ENCODE peak calls at places on chromosomes 3 and 15, in six cellular contexts. One of them, this sample, is unnamed.

GRCh38 chr15:74334127-74334526 is 33.3 kb downstream of the CYP11A1 start:
- DNase-seq in HepG2: no peak
- DNase-seq in H1: no peak
- DNase-seq in HCT116: no peak
- DNase-seq in GM12878: no peak
- DNase-seq in NT2/D1: no peak
- DNase-seq in this sample: no peak

GRCh38 chr15:63405683-63406456 is 24.2 kb upstream of the CA12 start:
- DNase-seq in HepG2: no peak
- DNase-seq in H1: no peak
- DNase-seq in HCT116: no peak
- DNase-seq in GM12878: no peak
- DNase-seq in NT2/D1: no peak
- DNase-seq in this sample: no peak

GRCh38 chr15:58433597-58434333 is 2.0 kb downstream of the LIPC start:
- DNase-seq in HepG2: no peak
- DNase-seq in H1: no peak
- DNase-seq in HCT116: no peak
- DNase-seq in GM12878: no peak
- DNase-seq in NT2/D1: no peak
- DNase-seq in this sample: no peak

GRCh38 chr15:31487811-31488436 is 161.3 kb downstream of the KLF13 start:
- DNase-seq in HepG2: no peak
- DNase-seq in H1: no peak
- DNase-seq in HCT116: no peak
- DNase-seq in GM12878: peak
- DNase-seq in NT2/D1: no peak
- DNase-seq in this sample: no peak

GRCh38 chr3:6867269-6867668 is 6.4 kb downstream of the GRM7 start:
- DNase-seq in HepG2: no peak
- DNase-seq in H1: no peak
- DNase-seq in HCT116: no peak
- DNase-seq in GM12878: no peak
- DNase-seq in NT2/D1: no peak
- DNase-seq in this sample: no peak

GRCh38 chr15:71375934-71376333 is 260.7 kb downstream of the THSD4 start:
- DNase-seq in HepG2: no peak
- DNase-seq in H1: no peak
- DNase-seq in HCT116: no peak
- DNase-seq in GM12878: no peak
- DNase-seq in NT2/D1: no peak
- DNase-seq in this sample: no peak

GRCh38 chr3:53478921-53479664 is 15.3 kb upstream of the CACNA1D start:
- DNase-seq in HepG2: peak
- DNase-seq in H1: no peak
- DNase-seq in HCT116: no peak
- DNase-seq in GM12878: no peak
- DNase-seq in NT2/D1: no peak
- DNase-seq in this sample: no peak

GRCh38 chr15:44427756-44428724 is 611 bp downstream of the CTDSPL2 start:
- DNase-seq in HepG2: peak
- DNase-seq in H1: peak
- DNase-seq in HCT116: peak
- DNase-seq in GM12878: no peak
- DNase-seq in NT2/D1: peak
- DNase-seq in this sample: no peak

GRCh38 chr3:52915245-52915772 is 18.0 kb upstream of the STIMATE start:
- DNase-seq in HepG2: no peak
- DNase-seq in H1: no peak
- DNase-seq in HCT116: no peak
- DNase-seq in GM12878: no peak
- DNase-seq in NT2/D1: no peak
- DNase-seq in this sample: no peak

GRCh38 chr3:48369685-48370329 is 2.2 kb upstream of the FBXW12 start:
- DNase-seq in HepG2: no peak
- DNase-seq in H1: no peak
- DNase-seq in HCT116: no peak
- DNase-seq in GM12878: no peak
- DNase-seq in NT2/D1: no peak
- DNase-seq in this sample: no peak

GRCh38 chr3:121974601-121975111 is 47.4 kb downstream of the ILDR1 start:
- DNase-seq in HepG2: no peak
- DNase-seq in H1: no peak
- DNase-seq in HCT116: no peak
- DNase-seq in GM12878: no peak
- DNase-seq in NT2/D1: no peak
- DNase-seq in this sample: no peak

GRCh38 chr3:127286571-127287140 is 1.2 kb downstream of the PRR20G start:
- DNase-seq in HepG2: no peak
- DNase-seq in H1: no peak
- DNase-seq in HCT116: no peak
- DNase-seq in GM12878: no peak
- DNase-seq in NT2/D1: no peak
- DNase-seq in this sample: no peak

GRCh38 chr3:195247086-195247862 is 23.7 kb downstream of the XXYLT1 start:
- DNase-seq in HepG2: no peak
- DNase-seq in H1: no peak
- DNase-seq in HCT116: no peak
- DNase-seq in GM12878: no peak
- DNase-seq in NT2/D1: no peak
- DNase-seq in this sample: no peak

GRCh38 chr3:191502583-191502982 is 41.6 kb downstream of the PYDC2 start:
- DNase-seq in HepG2: peak
- DNase-seq in H1: no peak
- DNase-seq in HCT116: peak
- DNase-seq in GM12878: no peak
- DNase-seq in NT2/D1: no peak
- DNase-seq in this sample: peak

GRCh38 chr3:139772539-139773500 is 95.0 kb upstream of the NMNAT3 start:
- DNase-seq in HepG2: no peak
- DNase-seq in H1: no peak
- DNase-seq in HCT116: no peak
- DNase-seq in GM12878: no peak
- DNase-seq in NT2/D1: no peak
- DNase-seq in this sample: no peak

GRCh38 chr3:32614956-32615355 is 44.3 kb upstream of the DYNC1LI1 start:
- DNase-seq in HepG2: no peak
- DNase-seq in H1: no peak
- DNase-seq in HCT116: no peak
- DNase-seq in GM12878: no peak
- DNase-seq in NT2/D1: no peak
- DNase-seq in this sample: no peak

GRCh38 chr3:79424811-79425210 is 343.0 kb downstream of the ROBO1 start:
- DNase-seq in HepG2: no peak
- DNase-seq in H1: no peak
- DNase-seq in HCT116: no peak
- DNase-seq in GM12878: no peak
- DNase-seq in NT2/D1: no peak
- DNase-seq in this sample: no peak

GRCh38 chr15:95646484-95646883 is 684.0 kb upstream of the NR2F2 start:
- DNase-seq in HepG2: no peak
- DNase-seq in H1: no peak
- DNase-seq in HCT116: no peak
- DNase-seq in GM12878: no peak
- DNase-seq in NT2/D1: no peak
- DNase-seq in this sample: no peak

GRCh38 chr3:32510075-32510724 is 7.5 kb upstream of the CMTM6 start:
- DNase-seq in HepG2: peak
- DNase-seq in H1: no peak
- DNase-seq in HCT116: peak
- DNase-seq in GM12878: no peak
- DNase-seq in NT2/D1: peak
- DNase-seq in this sample: peak

GRCh38 chr15:58327958-58328357 is 103.8 kb upstream of the LIPC start:
- DNase-seq in HepG2: no peak
- DNase-seq in H1: no peak
- DNase-seq in HCT116: no peak
- DNase-seq in GM12878: no peak
- DNase-seq in NT2/D1: no peak
- DNase-seq in this sample: no peak

GRCh38 chr3:62548806-62549205 is 175.5 kb upstream of the FEZF2 start:
- DNase-seq in HepG2: no peak
- DNase-seq in H1: no peak
- DNase-seq in HCT116: no peak
- DNase-seq in GM12878: no peak
- DNase-seq in NT2/D1: no peak
- DNase-seq in this sample: no peak

GRCh38 chr15:76059320-76060097 is at the start of gene TMEM266:
- DNase-seq in HepG2: no peak
- DNase-seq in H1: no peak
- DNase-seq in HCT116: no peak
- DNase-seq in GM12878: no peak
- DNase-seq in NT2/D1: peak
- DNase-seq in this sample: peak

GRCh38 chr3:4898454-4899313 is 80.6 kb upstream of the BHLHE40 start:
- DNase-seq in HepG2: no peak
- DNase-seq in H1: no peak
- DNase-seq in HCT116: peak
- DNase-seq in GM12878: peak
- DNase-seq in NT2/D1: no peak
- DNase-seq in this sample: peak

GRCh38 chr15:74240002-74240568 is 4.0 kb downstream of the CCDC33 start:
- DNase-seq in HepG2: peak
- DNase-seq in H1: no peak
- DNase-seq in HCT116: peak
- DNase-seq in GM12878: no peak
- DNase-seq in NT2/D1: no peak
- DNase-seq in this sample: no peak

GRCh38 chr15:81950841-81951414 is 94.9 kb downstream of the MEX3B start:
- DNase-seq in HepG2: no peak
- DNase-seq in H1: no peak
- DNase-seq in HCT116: no peak
- DNase-seq in GM12878: no peak
- DNase-seq in NT2/D1: peak
- DNase-seq in this sample: peak

GRCh38 chr15:81897011-81897677 is 148.7 kb downstream of the MEX3B start:
- DNase-seq in HepG2: no peak
- DNase-seq in H1: no peak
- DNase-seq in HCT116: no peak
- DNase-seq in GM12878: no peak
- DNase-seq in NT2/D1: no peak
- DNase-seq in this sample: no peak

GRCh38 chr3:121988146-121988545 is 33.9 kb downstream of the ILDR1 start:
- DNase-seq in HepG2: no peak
- DNase-seq in H1: no peak
- DNase-seq in HCT116: no peak
- DNase-seq in GM12878: no peak
- DNase-seq in NT2/D1: no peak
- DNase-seq in this sample: no peak

GRCh38 chr3:23763040-23763477 is 42.7 kb upstream of the UBE2E1 start:
- DNase-seq in HepG2: no peak
- DNase-seq in H1: no peak
- DNase-seq in HCT116: no peak
- DNase-seq in GM12878: no peak
- DNase-seq in NT2/D1: no peak
- DNase-seq in this sample: no peak

GRCh38 chr3:98602078-98602678 is 8.8 kb upstream of the CPOX start:
- DNase-seq in HepG2: peak
- DNase-seq in H1: no peak
- DNase-seq in HCT116: peak
- DNase-seq in GM12878: peak
- DNase-seq in NT2/D1: no peak
- DNase-seq in this sample: peak

GRCh38 chr3:155070932-155071387 is 9.2 kb upstream of the MME start:
- DNase-seq in HepG2: no peak
- DNase-seq in H1: no peak
- DNase-seq in HCT116: no peak
- DNase-seq in GM12878: no peak
- DNase-seq in NT2/D1: no peak
- DNase-seq in this sample: peak

GRCh38 chr15:66698318-66698961 is 3.6 kb upstream of the SMAD6 start:
- DNase-seq in HepG2: peak
- DNase-seq in H1: peak
- DNase-seq in HCT116: peak
- DNase-seq in GM12878: no peak
- DNase-seq in NT2/D1: peak
- DNase-seq in this sample: peak

GRCh38 chr3:13159890-13160289 is 86.7 kb upstream of the IQSEC1 start:
- DNase-seq in HepG2: no peak
- DNase-seq in H1: no peak
- DNase-seq in HCT116: no peak
- DNase-seq in GM12878: no peak
- DNase-seq in NT2/D1: no peak
- DNase-seq in this sample: no peak

GRCh38 chr3:111903067-111903511 is 44.0 kb downstream of the PHLDB2 start:
- DNase-seq in HepG2: no peak
- DNase-seq in H1: no peak
- DNase-seq in HCT116: peak
- DNase-seq in GM12878: no peak
- DNase-seq in NT2/D1: no peak
- DNase-seq in this sample: no peak

GRCh38 chr3:108096506-108097325 is 5.9 kb upstream of the CD47 start:
- DNase-seq in HepG2: no peak
- DNase-seq in H1: no peak
- DNase-seq in HCT116: no peak
- DNase-seq in GM12878: no peak
- DNase-seq in NT2/D1: no peak
- DNase-seq in this sample: no peak
- TF ChIP-seq ZNF274 in HepG2: no peak
- TF ChIP-seq ZNF274 in H1: no peak
- TF ChIP-seq ZNF274 in HCT116: no peak
- TF ChIP-seq ZNF274 in GM12878: no peak
- TF ChIP-seq ZNF274 in NT2/D1: no peak
- TF ChIP-seq ZNF274 in this sample: no peak

GRCh38 chr3:184748219-184749135 is 36.6 kb upstream of the MAGEF1 start:
- DNase-seq in HepG2: peak
- DNase-seq in H1: no peak
- DNase-seq in HCT116: peak
- DNase-seq in GM12878: peak
- DNase-seq in NT2/D1: no peak
- DNase-seq in this sample: peak
- TF ChIP-seq ZNF274 in HepG2: no peak
- TF ChIP-seq ZNF274 in H1: no peak
- TF ChIP-seq ZNF274 in HCT116: no peak
- TF ChIP-seq ZNF274 in GM12878: no peak
- TF ChIP-seq ZNF274 in NT2/D1: no peak
- TF ChIP-seq ZNF274 in this sample: no peak

GRCh38 chr15:55942332-55942731 is 51.1 kb downstream of the NEDD4 start:
- DNase-seq in HepG2: no peak
- DNase-seq in H1: no peak
- DNase-seq in HCT116: no peak
- DNase-seq in GM12878: no peak
- DNase-seq in NT2/D1: no peak
- DNase-seq in this sample: no peak
- TF ChIP-seq ZNF274 in HepG2: no peak
- TF ChIP-seq ZNF274 in H1: no peak
- TF ChIP-seq ZNF274 in HCT116: no peak
- TF ChIP-seq ZNF274 in GM12878: no peak
- TF ChIP-seq ZNF274 in NT2/D1: no peak
- TF ChIP-seq ZNF274 in this sample: no peak

GRCh38 chr3:192715126-192715525 is 12.2 kb downstream of the FGF12 start:
- DNase-seq in HepG2: no peak
- DNase-seq in H1: no peak
- DNase-seq in HCT116: no peak
- DNase-seq in GM12878: no peak
- DNase-seq in NT2/D1: no peak
- DNase-seq in this sample: no peak

GRCh38 chr3:192706272-192706671 is 21.1 kb downstream of the FGF12 start:
- DNase-seq in HepG2: no peak
- DNase-seq in H1: no peak
- DNase-seq in HCT116: no peak
- DNase-seq in GM12878: no peak
- DNase-seq in NT2/D1: no peak
- DNase-seq in this sample: no peak

GRCh38 chr3:192710366-192710765 is 17.0 kb downstream of the FGF12 start:
- DNase-seq in HepG2: no peak
- DNase-seq in H1: no peak
- DNase-seq in HCT116: no peak
- DNase-seq in GM12878: no peak
- DNase-seq in NT2/D1: no peak
- DNase-seq in this sample: no peak
- TF ChIP-seq ZNF274 in HepG2: no peak
- TF ChIP-seq ZNF274 in H1: no peak
- TF ChIP-seq ZNF274 in HCT116: no peak
- TF ChIP-seq ZNF274 in GM12878: no peak
- TF ChIP-seq ZNF274 in NT2/D1: no peak
- TF ChIP-seq ZNF274 in this sample: no peak

This sample was measured in K562.